ENCODE peak calls at places on chromosomes 4 and X, in nine cellular contexts. One of them, this sample, is unnamed.

GRCh38 chr4:139655116-139655515 is 10.5 kb upstream of the MGST2 start:
- DNase-seq in body of pancreas: peak
- DNase-seq in psoas muscle: no peak
- DNase-seq in foreskin keratinocyte: no peak
- DNase-seq in transverse colon: no peak
- DNase-seq in tibial nerve: no peak
- DNase-seq in mesenchymal stem cell: peak
- DNase-seq in CD8-positive, alpha-beta memory T cell: no peak
- DNase-seq in spleen: no peak
- DNase-seq in this sample: peak

GRCh38 chr4:2535386-2536192 is 858 bp upstream of the FAM193A start:
- DNase-seq in body of pancreas: peak
- DNase-seq in psoas muscle: peak
- DNase-seq in foreskin keratinocyte: no peak
- DNase-seq in transverse colon: peak
- DNase-seq in tibial nerve: no peak
- DNase-seq in mesenchymal stem cell: peak
- DNase-seq in CD8-positive, alpha-beta memory T cell: peak
- DNase-seq in spleen: peak
- DNase-seq in this sample: no peak

GRCh38 chr4:140105436-140105835 is 48.5 kb downstream of the MAML3 start:
- DNase-seq in body of pancreas: no peak
- DNase-seq in psoas muscle: no peak
- DNase-seq in foreskin keratinocyte: no peak
- DNase-seq in transverse colon: no peak
- DNase-seq in tibial nerve: no peak
- DNase-seq in mesenchymal stem cell: no peak
- DNase-seq in CD8-positive, alpha-beta memory T cell: no peak
- DNase-seq in spleen: no peak
- DNase-seq in this sample: no peak

GRCh38 chrX:65017464-65017863 is 41.2 kb upstream of the ZC4H2 start:
- DNase-seq in body of pancreas: no peak
- DNase-seq in psoas muscle: no peak
- DNase-seq in foreskin keratinocyte: no peak
- DNase-seq in transverse colon: no peak
- DNase-seq in tibial nerve: no peak
- DNase-seq in mesenchymal stem cell: no peak
- DNase-seq in CD8-positive, alpha-beta memory T cell: no peak
- DNase-seq in spleen: no peak
- DNase-seq in this sample: no peak

GRCh38 chr4:182307746-182308145 is 64.5 kb downstream of the TENM3 start:
- DNase-seq in body of pancreas: peak
- DNase-seq in psoas muscle: no peak
- DNase-seq in foreskin keratinocyte: peak
- DNase-seq in transverse colon: no peak
- DNase-seq in tibial nerve: peak
- DNase-seq in mesenchymal stem cell: peak
- DNase-seq in CD8-positive, alpha-beta memory T cell: no peak
- DNase-seq in spleen: no peak
- DNase-seq in this sample: peak

GRCh38 chr4:19700951-19701350 is 550.8 kb upstream of the SLIT2 start:
- DNase-seq in body of pancreas: no peak
- DNase-seq in psoas muscle: no peak
- DNase-seq in foreskin keratinocyte: no peak
- DNase-seq in transverse colon: no peak
- DNase-seq in tibial nerve: no peak
- DNase-seq in mesenchymal stem cell: no peak
- DNase-seq in CD8-positive, alpha-beta memory T cell: no peak
- DNase-seq in spleen: no peak
- DNase-seq in this sample: peak

GRCh38 chr4:171954650-171955049 is 141.4 kb downstream of the GALNTL6 start:
- DNase-seq in body of pancreas: no peak
- DNase-seq in psoas muscle: no peak
- DNase-seq in foreskin keratinocyte: no peak
- DNase-seq in transverse colon: no peak
- DNase-seq in tibial nerve: no peak
- DNase-seq in mesenchymal stem cell: peak
- DNase-seq in CD8-positive, alpha-beta memory T cell: no peak
- DNase-seq in spleen: no peak
- DNase-seq in this sample: no peak

GRCh38 chr4:126404549-126404948 is 1089.8 kb downstream of the FAT4 start:
- DNase-seq in body of pancreas: no peak
- DNase-seq in psoas muscle: no peak
- DNase-seq in foreskin keratinocyte: peak
- DNase-seq in transverse colon: no peak
- DNase-seq in tibial nerve: no peak
- DNase-seq in mesenchymal stem cell: no peak
- DNase-seq in CD8-positive, alpha-beta memory T cell: no peak
- DNase-seq in spleen: no peak
- DNase-seq in this sample: no peak

GRCh38 chr4:124189545-124189944 is 523.0 kb downstream of the ANKRD50 start:
- DNase-seq in body of pancreas: no peak
- DNase-seq in psoas muscle: no peak
- DNase-seq in foreskin keratinocyte: no peak
- DNase-seq in transverse colon: no peak
- DNase-seq in tibial nerve: no peak
- DNase-seq in mesenchymal stem cell: peak
- DNase-seq in CD8-positive, alpha-beta memory T cell: no peak
- DNase-seq in spleen: no peak
- DNase-seq in this sample: no peak

GRCh38 chrX:47579537-47579936 is 2.7 kb upstream of the TIMP1 start:
- DNase-seq in body of pancreas: peak
- DNase-seq in psoas muscle: no peak
- DNase-seq in foreskin keratinocyte: no peak
- DNase-seq in transverse colon: no peak
- DNase-seq in tibial nerve: no peak
- DNase-seq in mesenchymal stem cell: peak
- DNase-seq in CD8-positive, alpha-beta memory T cell: no peak
- DNase-seq in spleen: no peak
- DNase-seq in this sample: peak

GRCh38 chr4:4386736-4387392 is at the start of gene NSG1:
- DNase-seq in body of pancreas: no peak
- DNase-seq in psoas muscle: peak
- DNase-seq in foreskin keratinocyte: no peak
- DNase-seq in transverse colon: no peak
- DNase-seq in tibial nerve: no peak
- DNase-seq in mesenchymal stem cell: peak
- DNase-seq in CD8-positive, alpha-beta memory T cell: peak
- DNase-seq in spleen: no peak
- DNase-seq in this sample: no peak

GRCh38 chr4:114921790-114922581 is 191.4 kb downstream of the NDST4 start:
- DNase-seq in body of pancreas: no peak
- DNase-seq in psoas muscle: no peak
- DNase-seq in foreskin keratinocyte: peak
- DNase-seq in transverse colon: peak
- DNase-seq in tibial nerve: no peak
- DNase-seq in mesenchymal stem cell: no peak
- DNase-seq in CD8-positive, alpha-beta memory T cell: no peak
- DNase-seq in spleen: peak
- DNase-seq in this sample: no peak

GRCh38 chr4:103405415-103405814 is 207.3 kb upstream of the CENPE start:
- DNase-seq in body of pancreas: no peak
- DNase-seq in psoas muscle: no peak
- DNase-seq in foreskin keratinocyte: no peak
- DNase-seq in transverse colon: no peak
- DNase-seq in tibial nerve: no peak
- DNase-seq in mesenchymal stem cell: no peak
- DNase-seq in CD8-positive, alpha-beta memory T cell: no peak
- DNase-seq in spleen: no peak
- DNase-seq in this sample: no peak

GRCh38 chr4:702618-703048 is 3.0 kb upstream of the PCGF3 start:
- DNase-seq in body of pancreas: no peak
- DNase-seq in psoas muscle: peak
- DNase-seq in foreskin keratinocyte: no peak
- DNase-seq in transverse colon: no peak
- DNase-seq in tibial nerve: no peak
- DNase-seq in mesenchymal stem cell: no peak
- DNase-seq in CD8-positive, alpha-beta memory T cell: no peak
- DNase-seq in spleen: peak
- DNase-seq in this sample: no peak

GRCh38 chrX:10769165-10769564 is 148.8 kb upstream of the MID1 start:
- DNase-seq in body of pancreas: no peak
- DNase-seq in psoas muscle: no peak
- DNase-seq in foreskin keratinocyte: no peak
- DNase-seq in transverse colon: no peak
- DNase-seq in tibial nerve: no peak
- DNase-seq in mesenchymal stem cell: peak
- DNase-seq in CD8-positive, alpha-beta memory T cell: no peak
- DNase-seq in spleen: no peak
- DNase-seq in this sample: peak

GRCh38 chr4:52612341-52612740 is 46.8 kb downstream of the USP46 start:
- DNase-seq in body of pancreas: no peak
- DNase-seq in psoas muscle: no peak
- DNase-seq in foreskin keratinocyte: peak
- DNase-seq in transverse colon: no peak
- DNase-seq in tibial nerve: no peak
- DNase-seq in mesenchymal stem cell: no peak
- DNase-seq in CD8-positive, alpha-beta memory T cell: no peak
- DNase-seq in spleen: no peak
- DNase-seq in this sample: no peak

GRCh38 chr4:106344324-106344970 is 24.1 kb downstream of the GIMD1 start:
- DNase-seq in body of pancreas: no peak
- DNase-seq in psoas muscle: no peak
- DNase-seq in foreskin keratinocyte: no peak
- DNase-seq in transverse colon: no peak
- DNase-seq in tibial nerve: no peak
- DNase-seq in mesenchymal stem cell: peak
- DNase-seq in CD8-positive, alpha-beta memory T cell: no peak
- DNase-seq in spleen: no peak
- DNase-seq in this sample: no peak

GRCh38 chr4:126479709-126480108 is 1153.0 kb upstream of the INTU start:
- DNase-seq in body of pancreas: no peak
- DNase-seq in psoas muscle: no peak
- DNase-seq in foreskin keratinocyte: no peak
- DNase-seq in transverse colon: no peak
- DNase-seq in tibial nerve: no peak
- DNase-seq in mesenchymal stem cell: no peak
- DNase-seq in CD8-positive, alpha-beta memory T cell: no peak
- DNase-seq in spleen: no peak
- DNase-seq in this sample: no peak

DNA sequence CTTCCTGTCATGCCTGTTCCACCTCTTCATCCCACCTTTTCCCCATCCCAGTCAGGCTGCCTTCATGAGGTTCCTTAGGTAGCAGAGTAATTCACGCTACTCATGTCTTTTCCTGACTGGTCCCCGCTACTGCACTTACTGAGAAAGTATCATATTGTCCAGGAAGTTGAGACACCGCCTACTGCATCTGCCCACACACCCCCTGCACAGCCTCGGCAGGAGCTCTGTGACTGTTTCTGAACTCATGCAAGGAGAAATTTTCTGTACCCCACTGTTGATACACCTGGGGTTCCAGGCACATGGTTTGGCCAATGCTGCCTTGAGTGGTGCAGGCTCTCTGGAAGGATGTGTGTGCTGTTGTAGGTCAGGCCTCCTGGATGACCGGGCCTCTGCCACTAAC is 39.6 kb downstream of the HADH start:
- DNase-seq in body of pancreas: no peak
- DNase-seq in psoas muscle: no peak
- DNase-seq in foreskin keratinocyte: no peak
- DNase-seq in transverse colon: no peak
- DNase-seq in tibial nerve: no peak
- DNase-seq in mesenchymal stem cell: no peak
- DNase-seq in CD8-positive, alpha-beta memory T cell: no peak
- DNase-seq in spleen: no peak
- DNase-seq in this sample: no peak
- H3K27ac ChIP-seq in body of pancreas: no peak
- H3K27ac ChIP-seq in psoas muscle: no peak
- H3K27ac ChIP-seq in foreskin keratinocyte: no peak
- H3K27ac ChIP-seq in transverse colon: no peak
- H3K27ac ChIP-seq in tibial nerve: no peak
- H3K27ac ChIP-seq in mesenchymal stem cell: no peak
- H3K27ac ChIP-seq in CD8-positive, alpha-beta memory T cell: no peak
- H3K27ac ChIP-seq in spleen: no peak
- H3K27ac ChIP-seq in this sample: no peak

GRCh38 chr4:40515037-40515397 is 114.6 kb downstream of the RBM47 start:
- DNase-seq in body of pancreas: peak
- DNase-seq in psoas muscle: no peak
- DNase-seq in foreskin keratinocyte: peak
- DNase-seq in transverse colon: no peak
- DNase-seq in tibial nerve: no peak
- DNase-seq in mesenchymal stem cell: no peak
- DNase-seq in CD8-positive, alpha-beta memory T cell: no peak
- DNase-seq in spleen: no peak
- DNase-seq in this sample: peak
- H3K27ac ChIP-seq in body of pancreas: peak
- H3K27ac ChIP-seq in psoas muscle: no peak
- H3K27ac ChIP-seq in foreskin keratinocyte: no peak
- H3K27ac ChIP-seq in transverse colon: peak
- H3K27ac ChIP-seq in tibial nerve: peak
- H3K27ac ChIP-seq in mesenchymal stem cell: peak
- H3K27ac ChIP-seq in CD8-positive, alpha-beta memory T cell: peak
- H3K27ac ChIP-seq in spleen: peak
- H3K27ac ChIP-seq in this sample: peak

DNA sequence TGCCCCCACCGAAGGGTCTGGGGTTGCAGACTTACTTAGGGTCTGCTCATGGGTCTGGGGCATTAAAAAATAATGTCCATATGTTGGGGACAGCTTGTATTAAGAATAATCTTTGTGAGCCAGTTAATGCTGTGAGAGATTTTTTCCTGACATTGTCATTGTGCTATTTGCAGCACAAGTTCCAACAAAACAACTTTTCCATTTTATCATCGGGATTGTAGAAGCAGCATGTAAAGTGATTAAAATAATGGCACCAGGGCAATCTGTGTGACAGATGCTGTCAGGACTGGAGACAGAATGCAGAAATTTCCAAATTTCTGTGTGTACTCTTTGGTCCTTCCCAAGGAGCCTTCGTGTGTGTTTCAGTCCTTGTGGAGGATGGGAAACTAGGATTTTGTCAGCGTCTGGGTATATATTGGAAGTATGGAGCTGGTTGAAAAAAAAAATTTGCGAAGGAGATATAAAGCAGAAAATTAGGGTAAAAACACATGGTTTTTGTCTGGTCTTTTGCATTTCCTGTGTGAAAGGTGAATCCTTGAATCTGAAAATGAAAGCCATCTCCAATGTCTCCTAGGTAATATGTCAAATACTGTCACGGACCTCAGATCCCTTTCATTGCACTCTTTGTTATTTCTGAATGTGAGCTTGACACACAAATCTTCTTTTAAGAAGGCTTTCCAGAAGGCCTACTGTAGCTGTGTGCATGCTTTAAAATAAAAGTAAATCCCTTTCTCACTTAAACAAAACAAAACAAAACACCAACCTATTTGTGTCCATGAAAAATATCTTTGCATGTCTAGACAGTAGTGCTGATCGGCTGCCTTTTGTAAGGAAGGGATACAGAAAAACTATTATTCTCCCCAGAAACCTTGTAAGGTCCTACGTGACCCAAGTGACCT is 101.3 kb upstream of the LIMCH1 start:
- DNase-seq in body of pancreas: no peak
- DNase-seq in psoas muscle: no peak
- DNase-seq in foreskin keratinocyte: no peak
- DNase-seq in transverse colon: no peak
- DNase-seq in tibial nerve: no peak
- DNase-seq in mesenchymal stem cell: no peak
- DNase-seq in CD8-positive, alpha-beta memory T cell: no peak
- DNase-seq in spleen: no peak
- DNase-seq in this sample: no peak
- H3K27ac ChIP-seq in body of pancreas: peak
- H3K27ac ChIP-seq in psoas muscle: peak
- H3K27ac ChIP-seq in foreskin keratinocyte: no peak
- H3K27ac ChIP-seq in transverse colon: no peak
- H3K27ac ChIP-seq in tibial nerve: no peak
- H3K27ac ChIP-seq in mesenchymal stem cell: no peak
- H3K27ac ChIP-seq in CD8-positive, alpha-beta memory T cell: no peak
- H3K27ac ChIP-seq in spleen: peak
- H3K27ac ChIP-seq in this sample: no peak

GRCh38 chr4:118888666-118889312 is at the start of gene SYNPO2:
- DNase-seq in body of pancreas: peak
- DNase-seq in psoas muscle: peak
- DNase-seq in foreskin keratinocyte: peak
- DNase-seq in transverse colon: peak
- DNase-seq in tibial nerve: peak
- DNase-seq in mesenchymal stem cell: peak
- DNase-seq in CD8-positive, alpha-beta memory T cell: peak
- DNase-seq in spleen: peak
- DNase-seq in this sample: peak
- H3K27ac ChIP-seq in body of pancreas: no peak
- H3K27ac ChIP-seq in psoas muscle: peak
- H3K27ac ChIP-seq in foreskin keratinocyte: no peak
- H3K27ac ChIP-seq in transverse colon: peak
- H3K27ac ChIP-seq in tibial nerve: peak
- H3K27ac ChIP-seq in mesenchymal stem cell: peak
- H3K27ac ChIP-seq in CD8-positive, alpha-beta memory T cell: no peak
- H3K27ac ChIP-seq in spleen: peak
- H3K27ac ChIP-seq in this sample: no peak

This sample was measured in PC-3.